ENCODE peak calls at places on chromosomes 16 and 17, in five cellular contexts. G, F, W, Z and K are unnamed samples.

GRCh38 chr17:40915199-40915661 is 22.2 kb downstream of the KRT23 start:
- DNase-seq in G (peak; percentile 98), F (no peak), W (peak; percentile 13), Z (no peak), K (peak; percentile 94)

GRCh38 chr16:79316004-79316458 is 284.5 kb downstream of the MAF start:
- DNase-seq in G (no peak), F (no peak), W (peak; percentile 53), Z (no peak), K (no peak)

GRCh38 chr17:67059372-67059771 is 15.0 kb downstream of the CACNG1 start:
- DNase-seq in G (no peak), F (no peak), W (no peak), Z (no peak), K (no peak)

GRCh38 chr17:68768804-68769203 is 167.6 kb upstream of the FAM20A start:
- DNase-seq in G (no peak), F (no peak), W (no peak), Z (no peak), K (no peak)

GRCh38 chr16:53814791-53815190 is 110.8 kb downstream of the FTO start:
- DNase-seq in G (no peak), F (no peak), W (no peak), Z (no peak), K (no peak)

GRCh38 chr17:859461-860195 is 77.5 kb downstream of the MRM3 start:
- DNase-seq in G (peak; percentile 60), F (no peak), W (no peak), Z (no peak), K (no peak)

GRCh38 chr17:68390888-68391545 is 66.3 kb downstream of the WIPI1 start:
- DNase-seq in G (peak; percentile 45), F (no peak), W (no peak), Z (no peak), K (no peak)

GRCh38 chr16:56974549-56975300 is 13.0 kb downstream of the CETP start:
- DNase-seq in G (no peak), F (no peak), W (no peak), Z (no peak), K (no peak)

GRCh38 chr16:3013491-3013951 is 798 bp downstream of the CLDN9 start:
- DNase-seq in G (no peak), F (no peak), W (no peak), Z (no peak), K (no peak)

GRCh38 chr17:77521076-77521475 is 380.3 kb downstream of the SEC14L1 start:
- DNase-seq in G (no peak), F (no peak), W (no peak), Z (no peak), K (no peak)

GRCh38 chr17:8253801-8254200 is 4.7 kb downstream of the PFAS start:
- DNase-seq in G (no peak), F (no peak), W (no peak), Z (no peak), K (no peak)

GRCh38 chr17:76234354-76234679 is 6.0 kb downstream of the RNF157 start:
- DNase-seq in G (no peak), F (no peak), W (peak; percentile 51), Z (peak; percentile 71), K (no peak)

GRCh38 chr17:48160177-48160967 is 52.8 kb downstream of the SNX11 start:
- DNase-seq in G (no peak), F (no peak), W (no peak), Z (no peak), K (no peak)

GRCh38 chr17:57962441-57963148 is 7.4 kb upstream of the CUEDC1 start:
- DNase-seq in G (no peak), F (no peak), W (no peak), Z (no peak), K (no peak)

GRCh38 chr17:43641416-43641815 is 20.3 kb downstream of the MEOX1 start:
- DNase-seq in G (no peak), F (no peak), W (no peak), Z (no peak), K (no peak)

GRCh38 chr16:77945126-77945525 is 77.2 kb upstream of the CLEC3A start:
- DNase-seq in G (peak; percentile 63), F (no peak), W (no peak), Z (no peak), K (no peak)

GRCh38 chr17:9658593-9659211 is 13.4 kb downstream of the USP43 start:
- DNase-seq in G (no peak), F (no peak), W (no peak), Z (no peak), K (no peak)

GRCh38 chr17:55005520-55005919 is 37.0 kb downstream of the STXBP4 start:
- DNase-seq in G (peak; percentile 12), F (peak; percentile 20), W (no peak), Z (peak; percentile 7), K (no peak)

GRCh38 chr16:66928702-66929388 is 3.5 kb upstream of the RRAD start:
- DNase-seq in G (peak; percentile 35), F (peak; percentile 59), W (no peak), Z (peak; percentile 65), K (no peak)

GRCh38 chr17:44359458-44360143 is 4.1 kb downstream of the FAM171A2 start:
- DNase-seq in G (no peak), F (peak; percentile 12), W (no peak), Z (no peak), K (no peak)

GRCh38 chr17:20026960-20027359 is 17.8 kb downstream of the SPECC1 start:
- DNase-seq in G (no peak), F (no peak), W (no peak), Z (no peak), K (no peak)

GRCh38 chr17:68381076-68381900 is 76.0 kb downstream of the WIPI1 start:
- DNase-seq in G (peak; percentile 97), F (no peak), W (no peak), Z (no peak), K (no peak)

GRCh38 chr16:53622315-53622714 is 81.3 kb downstream of the RPGRIP1L start:
- DNase-seq in G (no peak), F (no peak), W (no peak), Z (no peak), K (no peak)

GRCh38 chr16:11250091-11250785 is 5.8 kb downstream of the SOCS1 start:
- DNase-seq in G (peak; percentile 78), F (no peak), W (no peak), Z (no peak), K (no peak)

GRCh38 chr17:35315971-35316370 is 57.5 kb downstream of the SLFN11 start:
- DNase-seq in G (no peak), F (no peak), W (no peak), Z (no peak), K (no peak)

GRCh38 chr17:66677201-66677981 is 157.5 kb upstream of the CACNG5 start:
- DNase-seq in G (peak; percentile 94), F (no peak), W (no peak), Z (no peak), K (no peak)

GRCh38 chr16:62870554-62870953 is 834.3 kb upstream of the CDH8 start:
- DNase-seq in G (no peak), F (no peak), W (no peak), Z (no peak), K (no peak)

GRCh38 chr17:49998836-49999511 is 4.0 kb upstream of the DLX3 start:
- DNase-seq in G (no peak), F (no peak), W (no peak), Z (no peak), K (no peak)

GRCh38 chr16:84141143-84141670 is 3.8 kb downstream of the HSDL1 start:
- DNase-seq in G (no peak), F (no peak), W (no peak), Z (no peak), K (peak; percentile 38)

GRCh38 chr17:73196500-73196899 is 3.6 kb downstream of the COG1 start:
- DNase-seq in G (no peak), F (no peak), W (no peak), Z (no peak), K (peak; percentile 64)

GRCh38 chr17:30450125-30451027 is 26.8 kb upstream of the GOSR1 start:
- DNase-seq in G (peak; percentile 33), F (no peak), W (no peak), Z (no peak), K (peak; percentile 61)

GRCh38 chr16:31183432-31184428 is 3.8 kb downstream of the FUS start:
- DNase-seq in G (no peak), F (no peak), W (no peak), Z (no peak), K (no peak)

GRCh38 chr16:31179153-31179746 is 689 bp upstream of the FUS start:
- DNase-seq in G (no peak), F (no peak), W (no peak), Z (peak; percentile 42), K (no peak)

GRCh38 chr16:31179747-31180458 is at the start of gene FUS:
- DNase-seq in G (peak; percentile 83), F (peak; percentile 99), W (peak; percentile 50), Z (peak; percentile 97), K (peak; percentile 91)

GRCh38 chr16:31182391-31182790 is 2.5 kb downstream of the FUS start:
- DNase-seq in G (no peak), F (no peak), W (no peak), Z (no peak), K (no peak)

GRCh38 chr16:31181102-31181830 is 1.3 kb downstream of the FUS start:
- DNase-seq in G (peak; percentile 44), F (no peak), W (no peak), Z (peak; percentile 55), K (no peak)
- TF ChIP-seq USF2 in G (no peak), F (no peak), W (no peak), Z (no peak), K (no peak)

GRCh38 chr16:73012341-73012740 is 35.6 kb downstream of the ZFHX3 start:
- DNase-seq in G (no peak), F (no peak), W (no peak), Z (no peak), K (no peak)
- H3K4me1 ChIP-seq in G (peaks cover 10% of the 10 kb centered on the region), F (peaks cover 10% of the 10 kb centered on the region), W (peaks cover 18% of the 10 kb centered on the region), Z (no peaks in the 10 kb centered on the region), K (peaks cover 49% of the 10 kb centered on the region)

GRCh38 chr16:68134644-68135043 is 49.5 kb downstream of the NFATC3 start:
- DNase-seq in G (no peak), F (no peak), W (no peak), Z (no peak), K (no peak)
- TF ChIP-seq SMC3 in G (no peak), F (no peak), W (no peak), Z (no peak), K (no peak)

DNA sequence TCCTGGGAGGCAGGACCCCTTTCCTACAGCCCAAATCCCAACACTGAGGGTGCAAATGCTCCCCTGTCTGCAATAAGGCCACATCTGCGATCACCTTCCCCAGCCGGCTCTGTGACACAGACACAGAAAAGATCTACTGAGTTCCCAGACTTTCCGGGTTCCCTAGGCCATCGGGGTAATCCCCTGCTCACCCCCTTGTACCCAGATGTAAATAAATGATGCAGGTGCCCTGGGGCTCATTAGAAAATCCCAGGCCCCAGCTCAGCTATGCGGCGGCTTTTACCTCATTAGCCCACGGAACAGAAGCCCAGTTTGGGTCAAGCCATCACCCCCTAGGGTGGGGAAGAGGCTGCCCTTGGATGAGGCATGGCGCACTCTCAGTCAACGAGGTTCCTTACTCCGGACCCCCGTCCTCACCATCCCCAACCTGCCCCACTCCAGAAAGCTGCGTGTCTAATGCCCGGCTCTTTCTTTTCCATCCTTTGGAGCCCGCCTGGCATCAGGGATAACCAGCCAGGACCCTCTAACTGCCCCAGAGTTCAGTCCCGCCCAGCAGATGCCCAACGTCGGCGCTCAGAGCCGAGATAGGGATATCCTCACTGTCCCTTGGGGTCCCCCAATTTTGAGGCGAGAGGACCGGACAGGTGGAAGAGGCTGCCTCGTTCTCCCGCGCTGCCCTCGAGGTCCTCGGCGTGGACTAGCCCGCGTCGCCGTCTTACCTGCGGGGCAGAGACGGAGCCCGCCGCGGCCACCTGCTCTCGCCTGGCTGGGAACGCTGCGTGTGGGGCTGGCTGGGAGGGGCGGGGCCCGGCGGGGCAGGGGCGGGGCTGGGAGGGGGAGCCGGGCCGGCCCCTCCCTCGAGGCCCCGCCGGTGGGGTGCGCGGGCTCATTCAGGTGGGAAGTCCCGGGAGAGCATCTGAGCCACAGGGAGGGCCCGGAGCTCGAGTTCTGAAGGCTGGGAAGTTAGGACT is at the start of gene ZNF385C:
- DNase-seq in G (no peak), F (peak; percentile 78), W (no peak), Z (peak; percentile 52), K (no peak)
- TF ChIP-seq USF2 in G (no peak), F (no peak), W (no peak), Z (no peak), K (no peak)